ENCODE peak calls at places on chromosomes 3 and 15, in eight cellular contexts. Z is stomach, G is GM12878, S is Peyer's patch, P is transverse colon, I is upper lobe of left lung, C is right lobe of liver, X is ovary. D is an unnamed sample.
A peak's percentile ranks its signal among the peaks of the same experiment; 100 is the strongest.

GRCh38 chr3:120285508-120285841 is 453 bp upstream of the GPR156 start:
- DNase-seq in Z (no peak), G (no peak), S (no peak), P (no peak), I (no peak), C (no peak), X (no peak), D (no peak)

GRCh38 chr3:120445654-120446053 is 5.1 kb downstream of the FSTL1 start:
- DNase-seq in Z (no peak), G (no peak), S (no peak), P (no peak), I (no peak), C (no peak), X (no peak), D (no peak)

GRCh38 chr3:67790043-67790442 is 135.6 kb upstream of the SUCLG2 start:
- DNase-seq in Z (peak; percentile 52), G (peak; percentile 27), S (peak; percentile 51), P (peak; percentile 64), I (no peak), C (peak; percentile 25), X (no peak), D (no peak)

GRCh38 chr3:9078561-9079240 is 115.4 kb upstream of the RAD18 start:
- DNase-seq in Z (no peak), G (no peak), S (no peak), P (no peak), I (no peak), C (no peak), X (no peak), D (no peak)

GRCh38 chr15:86830304-86830703 is 750.6 kb downstream of the AGBL1 start:
- DNase-seq in Z (no peak), G (no peak), S (no peak), P (no peak), I (no peak), C (no peak), X (no peak), D (no peak)

GRCh38 chr3:198079771-198080520 is 119.9 kb downstream of the LMLN start:
- DNase-seq in Z (no peak), G (no peak), S (peak; percentile 28), P (peak; percentile 9), I (no peak), C (no peak), X (no peak), D (no peak)

GRCh38 chr3:62175161-62175560 is 198.2 kb downstream of the FEZF2 start:
- DNase-seq in Z (no peak), G (no peak), S (no peak), P (no peak), I (no peak), C (no peak), X (no peak), D (no peak)

GRCh38 chr3:41216422-41216821 is 17.1 kb downstream of the CTNNB1 start:
- DNase-seq in Z (no peak), G (no peak), S (no peak), P (no peak), I (no peak), C (no peak), X (no peak), D (no peak)

GRCh38 chr3:114586119-114586518 is 292.3 kb downstream of the TIGIT start:
- DNase-seq in Z (no peak), G (no peak), S (no peak), P (no peak), I (no peak), C (no peak), X (no peak), D (no peak)

GRCh38 chr3:88572450-88572849 is 422.7 kb downstream of the C3orf38 start:
- DNase-seq in Z (no peak), G (no peak), S (no peak), P (no peak), I (no peak), C (no peak), X (no peak), D (no peak)

GRCh38 chr3:38345879-38346583 is 554 bp upstream of the XYLB start:
- DNase-seq in Z (no peak), G (no peak), S (no peak), P (no peak), I (no peak), C (no peak), X (no peak), D (no peak)
- H3K4me3 ChIP-seq in Z (peak overlapping the region; percentile 82), G (no peak overlapping the region), S (peak overlapping the region; percentile 71), P (no peak overlapping the region), I (peak overlapping the region; percentile 84), C (no peak overlapping the region), X (peak overlapping the region; percentile 58), D (peak overlapping the region; percentile 78)

GRCh38 chr15:85750319-85750806 is 44.4 kb downstream of the KLHL25 start:
- DNase-seq in Z (peak; percentile 27), G (no peak), S (no peak), P (peak; percentile 33), I (peak; percentile 90), C (no peak), X (peak; percentile 74), D (no peak)
- H3K27ac ChIP-seq in Z (peak overlapping the region; percentile 79), G (no peak overlapping the region), S (peak overlapping the region; percentile 54), P (peak overlapping the region; percentile 67), I (peak overlapping the region; percentile 38), C (peak overlapping the region; percentile 24), X (peak overlapping the region; percentile 53), D (peak overlapping the region; percentile 85)

GRCh38 chr15:90211009-90211408 is 9.9 kb downstream of the SEMA4B start:
- DNase-seq in Z (no peak), G (no peak), S (no peak), P (no peak), I (no peak), C (no peak), X (no peak), D (no peak)

GRCh38 chr15:90213123-90213817 is 12.1 kb downstream of the SEMA4B start:
- DNase-seq in Z (peak; percentile 90), G (no peak), S (no peak), P (peak; percentile 72), I (no peak), C (no peak), X (no peak), D (no peak)

GRCh38 chr15:90210593-90210992 is 9.5 kb downstream of the SEMA4B start:
- DNase-seq in Z (peak; percentile 65), G (no peak), S (no peak), P (no peak), I (no peak), C (no peak), X (no peak), D (no peak)

GRCh38 chr15:90212221-90213079 is 11.3 kb downstream of the SEMA4B start:
- DNase-seq in Z (peak; percentile 76), G (no peak), S (no peak), P (peak; percentile 34), I (no peak), C (no peak), X (no peak), D (no peak)

GRCh38 chr15:90211440-90212168 is 10.5 kb downstream of the SEMA4B start:
- DNase-seq in Z (peak; percentile 79), G (no peak), S (peak; percentile 52), P (peak; percentile 90), I (no peak), C (peak; percentile 58), X (no peak), D (no peak)
- TF ChIP-seq POLR2A in Z (no peak), G (no peak), S (peak; percentile 44), P (peak; percentile 69), I (no peak), C (no peak), X (no peak), D (no peak)

DNA sequence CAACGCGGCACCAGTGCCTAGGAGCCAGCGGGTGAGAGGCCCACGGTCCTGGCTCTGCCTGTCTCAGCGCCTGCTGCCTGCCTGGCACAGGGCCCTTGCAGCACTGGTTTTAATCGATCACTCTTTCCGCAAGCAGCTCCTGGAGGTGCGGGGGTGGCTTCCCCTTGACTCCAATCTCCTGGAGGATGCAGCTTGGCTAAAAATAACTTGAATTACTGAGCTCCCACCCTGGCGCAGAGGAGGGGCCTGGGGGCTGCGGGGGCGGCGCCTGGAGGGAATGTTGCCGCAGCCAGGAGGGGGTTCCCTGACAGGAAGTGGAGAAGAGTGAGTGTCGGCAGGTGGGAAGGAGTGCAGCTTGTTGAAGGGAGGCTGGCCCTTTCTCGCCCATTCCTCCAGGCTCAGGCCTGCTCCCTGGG is 9.9 kb upstream of the RPL29 start:
- DNase-seq in Z (peak; percentile 52), G (no peak), S (no peak), P (no peak), I (peak; percentile 85), C (peak; percentile 59), X (peak; percentile 54), D (no peak)
- H3K4me3 ChIP-seq in Z (no peak overlapping the region), G (no peak overlapping the region), S (no peak overlapping the region), P (no peak overlapping the region), I (no peak overlapping the region), C (no peak overlapping the region), X (no peak overlapping the region), D (no peak overlapping the region)